ENCODE peak calls at places on chromosomes 12 and 14, in nine cellular contexts. M is spleen; W is AML-193; P is ovary; T is PC-9; S is NCI-H748 treated with DMSO at 0.1 percent for 48 hours; K is T-helper 2 cell; H is stimulated activated CD8-positive, alpha-beta memory T cell treated with anti-CD3 and anti-CD28 coated beads, Interleukin-2, amount 100 ng/mL, for 1 hour; I is effector memory CD8-positive, alpha-beta T cell. N is an unnamed sample.

GRCh38 chr14:101173698-101174521 is 270.4 kb upstream of the RTL1 start:
- DNase-seq in S (no peak), I (no peak), K (no peak), W (no peak), P (no peak), M (peak), T (no peak), H (no peak), N (no peak)

GRCh38 chr12:25796523-25797000 is 161.9 kb upstream of the RASSF8 start:
- DNase-seq in K (no peak), M (no peak), S (no peak), T (no peak), I (no peak), P (no peak), H (no peak), W (no peak), N (no peak)

GRCh38 chr12:4325984-4326383 is 5.0 kb downstream of the TIGAR start:
- DNase-seq in S (no peak), T (no peak), W (no peak), P (no peak), H (no peak), M (no peak), I (no peak), K (no peak), N (no peak)

GRCh38 chr12:92078167-92079053 is 67.2 kb downstream of the BTG1 start:
- DNase-seq in K (no peak), S (no peak), I (no peak), M (no peak), P (no peak), T (peak), H (no peak), W (peak), N (no peak)

GRCh38 chr14:68147331-68147730 is 327.8 kb downstream of the RAD51B start:
- DNase-seq in S (no peak), M (no peak), K (no peak), I (no peak), P (no peak), T (no peak), W (no peak), H (no peak), N (no peak)

GRCh38 chr12:53676715-53677611 is 1.1 kb upstream of the ATP5MC2 start:
- DNase-seq in I (no peak), S (no peak), H (no peak), T (no peak), W (peak), P (peak), M (peak), K (no peak), N (no peak)

GRCh38 chr14:39673141-39674133 is 241.2 kb upstream of the FBXO33 start:
- DNase-seq in M (no peak), W (no peak), I (no peak), H (no peak), T (no peak), K (no peak), P (no peak), S (no peak), N (no peak)

GRCh38 chr12:47328831-47329545 is 249.2 kb upstream of the AMIGO2 start:
- DNase-seq in W (no peak), P (no peak), S (no peak), T (no peak), I (no peak), H (no peak), K (no peak), M (no peak), N (no peak)

GRCh38 chr12:131832393-131833231 is 4.4 kb downstream of the MMP17 start:
- DNase-seq in K (no peak), W (no peak), T (peak), I (no peak), S (peak), M (no peak), P (peak), H (no peak), N (no peak)

GRCh38 chr14:58796636-58797429 is 159.1 kb downstream of the DACT1 start:
- DNase-seq in H (no peak), M (no peak), P (no peak), W (no peak), T (no peak), S (no peak), I (no peak), K (no peak), N (no peak)

N was measured in central memory CD8-positive, alpha-beta T cell.